ENCODE peak calls at places on chromosomes 13 and 19, in six cellular contexts. F is IMR-90, C is uterus, Q is adrenal gland, J is stomach, N is body of pancreas. P is an unnamed sample. For H3K4me1, the result is how much of the 10 kb centered on the place peaks cover.

GRCh38 chr13:59690857-59691500 is 472.7 kb downstream of the DIAPH3 start:
- DNase-seq in F (no peak), C (no peak), Q (no peak), J (no peak), N (no peak), P (no peak)

GRCh38 chr19:48644839-48645651 is 942 bp downstream of the CA11 start:
- DNase-seq in F (peak), C (peak), Q (peak), J (peak), N (peak), P (peak)

GRCh38 chr19:6801397-6802086 is 29.0 kb downstream of the VAV1 start:
- DNase-seq in F (no peak), C (peak), Q (peak), J (peak), N (peak), P (peak)

GRCh38 chr13:36555151-36555986 is 118.5 kb upstream of the SERTM1 start:
- DNase-seq in F (no peak), C (no peak), Q (no peak), J (no peak), N (no peak), P (no peak)

GRCh38 chr13:72726721-72727416 is 560 bp downstream of the MZT1 start:
- DNase-seq in F (no peak), C (no peak), Q (peak), J (peak), N (peak), P (peak)

GRCh38 chr13:44218501-44219240 is 155.0 kb upstream of the SERP2 start:
- DNase-seq in F (no peak), C (peak), Q (peak), J (peak), N (peak), P (peak)

GRCh38 chr13:105920375-105920774 is 615.1 kb downstream of the EFNB2 start:
- DNase-seq in F (peak), C (no peak), Q (no peak), J (no peak), N (no peak), P (no peak)

GRCh38 chr13:108681986-108682562 is 52.7 kb downstream of the MYO16 start:
- DNase-seq in F (peak), C (no peak), Q (no peak), J (no peak), N (no peak), P (no peak)

GRCh38 chr13:111111376-111111937 is 3.7 kb upstream of the ARHGEF7 start:
- DNase-seq in F (no peak), C (no peak), Q (no peak), J (no peak), N (no peak), P (no peak)

GRCh38 chr19:55676889-55677505 is 2.0 kb downstream of the EPN1 start:
- DNase-seq in F (no peak), C (no peak), Q (no peak), J (no peak), N (no peak), P (no peak)

GRCh38 chr19:44845286-44845611 is 848 bp upstream of the NECTIN2 start:
- DNase-seq in F (no peak), C (no peak), Q (no peak), J (no peak), N (no peak), P (no peak)

GRCh38 chr19:13085673-13086072 is 17.0 kb downstream of the LYL1 start:
- DNase-seq in F (no peak), C (no peak), Q (no peak), J (no peak), N (no peak), P (no peak)

GRCh38 chr19:41933693-41934426 is 5.6 kb upstream of the ERFL start:
- DNase-seq in F (no peak), C (no peak), Q (no peak), J (no peak), N (no peak), P (no peak)

GRCh38 chr19:13190781-13191540 is 40.8 kb downstream of the IER2 start:
- DNase-seq in F (no peak), C (no peak), Q (no peak), J (peak), N (peak), P (no peak)

GRCh38 chr13:75452564-75452963 is 29.4 kb downstream of the TBC1D4 start:
- DNase-seq in F (no peak), C (no peak), Q (no peak), J (no peak), N (no peak), P (no peak)

GRCh38 chr19:8641908-8642547 is 11.6 kb downstream of the NFILZ start:
- DNase-seq in F (peak), C (no peak), Q (no peak), J (no peak), N (peak), P (no peak)

GRCh38 chr13:41244555-41244954 is 18.8 kb downstream of the MTRF1 start:
- DNase-seq in F (peak), C (no peak), Q (no peak), J (no peak), N (no peak), P (no peak)

DNA sequence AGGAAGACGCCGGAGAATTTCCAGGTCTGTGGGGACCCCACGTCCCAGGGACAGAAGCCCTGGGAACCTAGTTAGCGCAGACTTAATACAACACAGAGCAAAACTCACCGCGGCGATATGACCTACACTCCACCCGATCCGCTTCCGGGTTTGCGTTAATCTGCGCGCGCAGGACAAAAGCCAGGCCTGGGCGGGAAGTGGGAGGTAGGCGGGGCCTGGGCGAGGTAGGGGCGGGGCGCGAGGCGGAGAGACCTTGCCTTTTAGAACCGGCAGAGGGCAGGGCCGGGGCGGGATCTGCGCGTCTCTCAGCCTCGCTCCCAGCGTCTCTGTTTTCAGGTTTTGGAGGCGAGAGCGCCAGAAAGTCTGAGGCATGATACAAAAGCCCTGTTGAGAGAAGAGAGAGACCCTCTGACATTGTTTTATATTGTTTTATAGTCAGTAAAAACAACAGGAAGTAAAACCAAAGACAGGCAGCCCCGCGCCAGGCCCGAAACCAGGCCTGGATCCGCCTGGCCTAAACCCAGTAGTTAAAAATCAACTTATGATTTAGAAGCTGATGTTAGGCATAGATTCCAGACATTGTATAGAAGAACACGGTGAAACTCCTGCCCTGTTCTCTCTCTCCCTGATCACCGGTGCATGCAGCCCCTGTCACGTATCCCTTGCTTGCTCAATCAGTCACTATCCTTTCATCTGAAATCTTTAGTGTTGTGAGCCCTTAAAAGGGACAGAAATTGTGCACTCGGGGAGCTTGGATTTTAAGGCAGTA is at the start of gene ZNF611:
- DNase-seq in F (peak), C (peak), Q (peak), J (peak), N (peak), P (peak)
- TF ChIP-seq CTCF in F (peak), C (peak), Q (peak), J (peak), N (peak), P (peak)

DNA sequence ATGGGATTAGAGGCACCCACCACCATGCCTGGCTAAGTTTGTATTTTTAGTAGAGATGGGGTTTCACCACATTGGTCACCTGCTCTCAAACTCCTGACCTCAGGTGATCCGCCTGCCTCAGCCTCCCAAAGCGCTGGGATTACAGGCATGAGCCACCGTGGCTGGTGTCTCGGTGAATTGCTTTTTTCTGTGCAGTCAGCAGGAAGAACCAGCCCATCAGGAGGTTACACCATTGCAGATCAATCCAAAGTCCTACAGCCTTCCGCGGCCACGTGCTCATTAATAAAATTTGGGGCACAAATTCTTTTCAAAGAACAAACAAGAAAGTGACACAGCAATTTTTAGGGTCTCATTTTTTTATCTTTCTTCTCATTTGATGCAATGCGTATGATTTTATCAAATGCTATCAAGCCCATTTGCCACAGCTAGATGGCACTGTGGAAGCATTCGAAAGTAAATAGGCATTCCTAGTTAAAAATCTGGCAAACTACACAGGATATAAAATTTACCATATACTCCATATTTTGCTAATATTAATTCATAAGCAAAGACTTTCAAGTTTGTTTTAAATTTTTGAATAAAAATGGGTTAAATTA is 54.4 kb upstream of the ZNF835 start:
- DNase-seq in F (no peak), C (no peak), Q (peak), J (no peak), N (no peak), P (no peak)
- TF ChIP-seq POLR2A in F (no peak), C (no peak), Q (no peak), J (no peak), N (no peak), P (no peak)

GRCh38 chr19:10984166-10984735 is 23.4 kb downstream of the SMARCA4 start:
- DNase-seq in F (no peak), C (no peak), Q (no peak), J (no peak), N (no peak), P (no peak)

GRCh38 chr19:10977773-10978155 is 16.9 kb downstream of the SMARCA4 start:
- DNase-seq in F (no peak), C (no peak), Q (no peak), J (no peak), N (no peak), P (no peak)

GRCh38 chr19:10985502-10985901 is 24.7 kb downstream of the SMARCA4 start:
- DNase-seq in F (no peak), C (no peak), Q (no peak), J (no peak), N (no peak), P (no peak)

GRCh38 chr19:10979950-10980349 is 19.1 kb downstream of the SMARCA4 start:
- DNase-seq in F (no peak), C (no peak), Q (no peak), J (no peak), N (peak), P (no peak)

GRCh38 chr19:10981496-10981895 is 20.7 kb downstream of the SMARCA4 start:
- DNase-seq in F (peak), C (no peak), Q (no peak), J (no peak), N (no peak), P (no peak)
- H3K4me1 ChIP-seq in F (under half), C (under half), Q (under half), J (under half), N (under half), P (under half)

GRCh38 chr19:3369337-3370213 is 3.2 kb downstream of the NFIC start:
- DNase-seq in F (peak), C (peak), Q (peak), J (peak), N (peak), P (peak)
- TF ChIP-seq CTCF in F (no peak), C (peak), Q (no peak), J (peak), N (no peak), P (peak)

GRCh38 chr19:36528194-36528920 is at the start of gene ZNF260:
- DNase-seq in F (peak), C (peak), Q (peak), J (peak), N (peak), P (peak)
- TF ChIP-seq POLR2A in F (peak), C (peak), Q (peak), J (no peak), N (peak), P (peak)

GRCh38 chr19:10752237-10752912 is 34.5 kb downstream of the DNM2 start:
- DNase-seq in F (no peak), C (no peak), Q (no peak), J (no peak), N (no peak), P (no peak)
- H3K4me1 ChIP-seq in F (under half), C (under half), Q (under half), J (half or more), N (half or more), P (half or more)

GRCh38 chr19:2061936-2062729 is 11.1 kb upstream of the MKNK2 start:
- DNase-seq in F (no peak), C (no peak), Q (peak), J (no peak), N (no peak), P (no peak)
- TF ChIP-seq CTCF in F (no peak), C (peak), Q (no peak), J (no peak), N (no peak), P (peak)

P was measured in heart left ventricle.